ENCODE peak calls at places on chromosomes 1 and 21, in six cellular contexts. One of them, this sample, is unnamed. For H3K9me3 and H3K4me1, the result is how much of the 10 kb centered on the place peaks cover.

GRCh38 chr1:23727362-23727811 is 15.9 kb upstream of the ELOA start:
- DNase-seq in heart right ventricle: no peak
- DNase-seq in heart left ventricle: peak
- DNase-seq in neuronal stem cell: no peak
- DNase-seq in stomach: peak
- DNase-seq in neural progenitor cell: no peak
- DNase-seq in this sample: no peak

GRCh38 chr1:214282696-214283225 is 1.8 kb downstream of the SMYD2 start:
- DNase-seq in heart right ventricle: no peak
- DNase-seq in heart left ventricle: no peak
- DNase-seq in neuronal stem cell: no peak
- DNase-seq in stomach: no peak
- DNase-seq in neural progenitor cell: no peak
- DNase-seq in this sample: no peak

GRCh38 chr1:42931911-42932422 is 26.7 kb downstream of the SLC2A1 start:
- DNase-seq in heart right ventricle: no peak
- DNase-seq in heart left ventricle: no peak
- DNase-seq in neuronal stem cell: no peak
- DNase-seq in stomach: peak
- DNase-seq in neural progenitor cell: no peak
- DNase-seq in this sample: peak

GRCh38 chr1:88973520-88974137 is 18.8 kb downstream of the KYAT3 start:
- DNase-seq in heart right ventricle: no peak
- DNase-seq in heart left ventricle: no peak
- DNase-seq in neuronal stem cell: no peak
- DNase-seq in stomach: no peak
- DNase-seq in neural progenitor cell: peak
- DNase-seq in this sample: no peak

GRCh38 chr1:197029749-197030148 is 37.3 kb downstream of the F13B start:
- DNase-seq in heart right ventricle: no peak
- DNase-seq in heart left ventricle: no peak
- DNase-seq in neuronal stem cell: no peak
- DNase-seq in stomach: no peak
- DNase-seq in neural progenitor cell: no peak
- DNase-seq in this sample: no peak

GRCh38 chr21:16198546-16198945 is 468.8 kb downstream of the USP25 start:
- DNase-seq in heart right ventricle: peak
- DNase-seq in heart left ventricle: no peak
- DNase-seq in neuronal stem cell: no peak
- DNase-seq in stomach: no peak
- DNase-seq in neural progenitor cell: no peak
- DNase-seq in this sample: no peak

GRCh38 chr1:17861685-17862084 is 106.6 kb downstream of the ACTL8 start:
- DNase-seq in heart right ventricle: no peak
- DNase-seq in heart left ventricle: no peak
- DNase-seq in neuronal stem cell: no peak
- DNase-seq in stomach: no peak
- DNase-seq in neural progenitor cell: peak
- DNase-seq in this sample: peak

GRCh38 chr21:46182548-46183336 is 1.5 kb downstream of the SPATC1L start:
- DNase-seq in heart right ventricle: no peak
- DNase-seq in heart left ventricle: no peak
- DNase-seq in neuronal stem cell: no peak
- DNase-seq in stomach: no peak
- DNase-seq in neural progenitor cell: no peak
- DNase-seq in this sample: no peak

GRCh38 chr1:119653839-119654170 is 5.7 kb upstream of the ZNF697 start:
- DNase-seq in heart right ventricle: no peak
- DNase-seq in heart left ventricle: no peak
- DNase-seq in neuronal stem cell: no peak
- DNase-seq in stomach: no peak
- DNase-seq in neural progenitor cell: no peak
- DNase-seq in this sample: no peak

GRCh38 chr1:180152588-180152987 is 2.1 kb upstream of the QSOX1 start:
- DNase-seq in heart right ventricle: no peak
- DNase-seq in heart left ventricle: no peak
- DNase-seq in neuronal stem cell: no peak
- DNase-seq in stomach: no peak
- DNase-seq in neural progenitor cell: no peak
- DNase-seq in this sample: no peak

GRCh38 chr1:62093261-62093660 is 101.4 kb upstream of the L1TD1 start:
- DNase-seq in heart right ventricle: no peak
- DNase-seq in heart left ventricle: no peak
- DNase-seq in neuronal stem cell: no peak
- DNase-seq in stomach: no peak
- DNase-seq in neural progenitor cell: no peak
- DNase-seq in this sample: no peak

GRCh38 chr1:54794401-54795099 is 6.6 kb downstream of the TTC22 start:
- DNase-seq in heart right ventricle: no peak
- DNase-seq in heart left ventricle: no peak
- DNase-seq in neuronal stem cell: no peak
- DNase-seq in stomach: peak
- DNase-seq in neural progenitor cell: no peak
- DNase-seq in this sample: no peak

GRCh38 chr1:56394298-56394697 is 185.1 kb downstream of the PLPP3 start:
- DNase-seq in heart right ventricle: no peak
- DNase-seq in heart left ventricle: no peak
- DNase-seq in neuronal stem cell: no peak
- DNase-seq in stomach: no peak
- DNase-seq in neural progenitor cell: no peak
- DNase-seq in this sample: no peak

GRCh38 chr1:245279346-245279745 is 124.6 kb downstream of the KIF26B start:
- DNase-seq in heart right ventricle: no peak
- DNase-seq in heart left ventricle: no peak
- DNase-seq in neuronal stem cell: no peak
- DNase-seq in stomach: no peak
- DNase-seq in neural progenitor cell: no peak
- DNase-seq in this sample: no peak

GRCh38 chr1:110018396-110018795 is 16.0 kb upstream of the STRIP1 start:
- DNase-seq in heart right ventricle: no peak
- DNase-seq in heart left ventricle: no peak
- DNase-seq in neuronal stem cell: no peak
- DNase-seq in stomach: no peak
- DNase-seq in neural progenitor cell: no peak
- DNase-seq in this sample: no peak

GRCh38 chr21:35643176-35643575 is 417.1 kb downstream of the SETD4 start:
- DNase-seq in heart right ventricle: no peak
- DNase-seq in heart left ventricle: no peak
- DNase-seq in neuronal stem cell: no peak
- DNase-seq in stomach: no peak
- DNase-seq in neural progenitor cell: no peak
- DNase-seq in this sample: no peak

GRCh38 chr1:203871114-203871875 is 9.9 kb downstream of the SNRPE start:
- DNase-seq in heart right ventricle: peak
- DNase-seq in heart left ventricle: peak
- DNase-seq in neuronal stem cell: peak
- DNase-seq in stomach: no peak
- DNase-seq in neural progenitor cell: peak
- DNase-seq in this sample: peak

GRCh38 chr1:205861540-205861939 is 11.6 kb upstream of the PM20D1 start:
- DNase-seq in heart right ventricle: no peak
- DNase-seq in heart left ventricle: no peak
- DNase-seq in neuronal stem cell: no peak
- DNase-seq in stomach: no peak
- DNase-seq in neural progenitor cell: no peak
- DNase-seq in this sample: no peak
- H3K9me3 ChIP-seq in heart right ventricle: under half
- H3K9me3 ChIP-seq in heart left ventricle: under half
- H3K9me3 ChIP-seq in neuronal stem cell: under half
- H3K9me3 ChIP-seq in stomach: under half
- H3K9me3 ChIP-seq in neural progenitor cell: under half
- H3K9me3 ChIP-seq in this sample: under half

GRCh38 chr1:112399456-112399855 is 3.4 kb downstream of the CTTNBP2NL start:
- DNase-seq in heart right ventricle: no peak
- DNase-seq in heart left ventricle: no peak
- DNase-seq in neuronal stem cell: no peak
- DNase-seq in stomach: no peak
- DNase-seq in neural progenitor cell: no peak
- DNase-seq in this sample: no peak
- H3K4me1 ChIP-seq in heart right ventricle: half or more
- H3K4me1 ChIP-seq in heart left ventricle: under half
- H3K4me1 ChIP-seq in neuronal stem cell: under half
- H3K4me1 ChIP-seq in stomach: half or more
- H3K4me1 ChIP-seq in neural progenitor cell: under half
- H3K4me1 ChIP-seq in this sample: under half

GRCh38 chr21:24850121-24850520 is 757.2 kb downstream of the MRPL39 start:
- DNase-seq in heart right ventricle: no peak
- DNase-seq in heart left ventricle: no peak
- DNase-seq in neuronal stem cell: no peak
- DNase-seq in stomach: no peak
- DNase-seq in neural progenitor cell: no peak
- DNase-seq in this sample: no peak

GRCh38 chr21:24856326-24856725 is 751.0 kb downstream of the MRPL39 start:
- DNase-seq in heart right ventricle: no peak
- DNase-seq in heart left ventricle: no peak
- DNase-seq in neuronal stem cell: no peak
- DNase-seq in stomach: no peak
- DNase-seq in neural progenitor cell: no peak
- DNase-seq in this sample: no peak

DNA sequence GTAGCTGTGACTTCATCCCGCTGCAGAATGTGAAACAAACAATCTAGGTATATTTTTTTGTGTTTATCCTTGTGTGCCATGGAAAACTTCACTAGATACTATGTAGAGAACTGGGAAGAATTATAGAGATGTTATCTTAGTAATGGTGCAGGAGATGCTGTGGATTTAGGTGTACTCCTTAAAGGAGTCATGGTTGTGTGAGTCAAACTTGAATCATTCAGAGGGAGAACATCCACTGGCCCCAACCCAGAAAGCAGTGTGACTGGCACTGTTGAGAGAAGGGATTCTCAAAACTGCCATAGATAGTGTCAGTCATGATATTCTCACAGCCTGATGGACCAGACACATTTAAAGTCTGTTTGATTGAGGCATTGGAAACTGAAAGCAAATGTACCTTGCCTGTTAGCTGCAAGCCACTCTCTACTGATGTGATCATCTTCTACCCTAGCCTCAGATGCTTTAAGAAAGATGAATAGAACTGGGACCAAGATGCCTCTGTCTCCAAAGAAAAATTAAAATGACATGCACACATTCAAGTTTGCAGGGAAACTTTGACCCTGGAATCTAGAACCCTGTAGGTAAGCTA is 754.6 kb downstream of the MRPL39 start:
- DNase-seq in heart right ventricle: no peak
- DNase-seq in heart left ventricle: no peak
- DNase-seq in neuronal stem cell: no peak
- DNase-seq in stomach: no peak
- DNase-seq in neural progenitor cell: no peak
- DNase-seq in this sample: no peak
- H3K9me3 ChIP-seq in heart right ventricle: under half
- H3K9me3 ChIP-seq in heart left ventricle: under half
- H3K9me3 ChIP-seq in neuronal stem cell: under half
- H3K9me3 ChIP-seq in stomach: under half
- H3K9me3 ChIP-seq in neural progenitor cell: under half
- H3K9me3 ChIP-seq in this sample: under half

GRCh38 chr1:206469933-206470691 is at the start of gene IKBKE:
- DNase-seq in heart right ventricle: peak
- DNase-seq in heart left ventricle: peak
- DNase-seq in neuronal stem cell: no peak
- DNase-seq in stomach: peak
- DNase-seq in neural progenitor cell: peak
- DNase-seq in this sample: no peak

GRCh38 chr1:206467915-206468314 is 2.4 kb upstream of the IKBKE start:
- DNase-seq in heart right ventricle: peak
- DNase-seq in heart left ventricle: no peak
- DNase-seq in neuronal stem cell: no peak
- DNase-seq in stomach: peak
- DNase-seq in neural progenitor cell: no peak
- DNase-seq in this sample: no peak

GRCh38 chr1:206469411-206469932 is 804 bp upstream of the IKBKE start:
- DNase-seq in heart right ventricle: no peak
- DNase-seq in heart left ventricle: no peak
- DNase-seq in neuronal stem cell: no peak
- DNase-seq in stomach: peak
- DNase-seq in neural progenitor cell: no peak
- DNase-seq in this sample: no peak

GRCh38 chr1:206466840-206467649 is 3.2 kb upstream of the IKBKE start:
- DNase-seq in heart right ventricle: no peak
- DNase-seq in heart left ventricle: no peak
- DNase-seq in neuronal stem cell: no peak
- DNase-seq in stomach: no peak
- DNase-seq in neural progenitor cell: no peak
- DNase-seq in this sample: no peak

GRCh38 chr1:206468571-206468970 is 1.7 kb upstream of the IKBKE start:
- DNase-seq in heart right ventricle: no peak
- DNase-seq in heart left ventricle: no peak
- DNase-seq in neuronal stem cell: no peak
- DNase-seq in stomach: no peak
- DNase-seq in neural progenitor cell: no peak
- DNase-seq in this sample: no peak
- H3K4me1 ChIP-seq in heart right ventricle: under half
- H3K4me1 ChIP-seq in heart left ventricle: under half
- H3K4me1 ChIP-seq in neuronal stem cell: under half
- H3K4me1 ChIP-seq in stomach: under half
- H3K4me1 ChIP-seq in neural progenitor cell: under half
- H3K4me1 ChIP-seq in this sample: under half

GRCh38 chr1:81174052-81174451 is 626.7 kb upstream of the ADGRL2 start:
- DNase-seq in heart right ventricle: no peak
- DNase-seq in heart left ventricle: no peak
- DNase-seq in neuronal stem cell: no peak
- DNase-seq in stomach: no peak
- DNase-seq in neural progenitor cell: no peak
- DNase-seq in this sample: no peak

GRCh38 chr1:81174811-81175476 is 625.8 kb upstream of the ADGRL2 start:
- DNase-seq in heart right ventricle: no peak
- DNase-seq in heart left ventricle: no peak
- DNase-seq in neuronal stem cell: no peak
- DNase-seq in stomach: no peak
- DNase-seq in neural progenitor cell: no peak
- DNase-seq in this sample: no peak

GRCh38 chr1:81172483-81172882 is 628.3 kb upstream of the ADGRL2 start:
- DNase-seq in heart right ventricle: no peak
- DNase-seq in heart left ventricle: no peak
- DNase-seq in neuronal stem cell: no peak
- DNase-seq in stomach: no peak
- DNase-seq in neural progenitor cell: no peak
- DNase-seq in this sample: no peak

GRCh38 chr1:81165963-81166362 is 634.8 kb upstream of the ADGRL2 start:
- DNase-seq in heart right ventricle: no peak
- DNase-seq in heart left ventricle: no peak
- DNase-seq in neuronal stem cell: no peak
- DNase-seq in stomach: no peak
- DNase-seq in neural progenitor cell: no peak
- DNase-seq in this sample: no peak

DNA sequence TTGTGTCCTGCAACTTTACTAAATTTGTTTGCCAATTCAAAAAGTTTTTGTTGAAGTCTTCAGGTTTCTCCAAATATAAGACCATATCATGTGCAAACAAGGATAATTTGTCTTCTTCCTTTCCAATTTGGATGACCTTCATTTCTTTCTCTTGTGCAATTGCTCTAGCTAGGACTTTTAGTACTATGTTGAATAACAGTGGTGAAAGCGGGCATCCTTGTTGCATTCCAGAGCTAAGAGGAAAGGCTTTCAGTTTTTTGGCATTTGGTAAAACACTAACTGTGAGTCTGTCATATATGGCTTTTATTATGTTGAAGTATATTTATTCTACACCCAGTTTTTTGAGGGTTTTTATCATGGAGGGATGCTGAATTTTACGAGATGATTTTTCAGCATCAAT is 630.0 kb upstream of the ADGRL2 start:
- DNase-seq in heart right ventricle: no peak
- DNase-seq in heart left ventricle: no peak
- DNase-seq in neuronal stem cell: no peak
- DNase-seq in stomach: no peak
- DNase-seq in neural progenitor cell: no peak
- DNase-seq in this sample: no peak
- H3K9me3 ChIP-seq in heart right ventricle: under half
- H3K9me3 ChIP-seq in heart left ventricle: under half
- H3K9me3 ChIP-seq in neuronal stem cell: under half
- H3K9me3 ChIP-seq in stomach: under half
- H3K9me3 ChIP-seq in neural progenitor cell: under half
- H3K9me3 ChIP-seq in this sample: under half